ENCODE peak calls at places on chromosomes 11 and 22, in four cellular contexts. Q is stimulated activated CD4-positive, alpha-beta T cell treated with anti-CD3 and anti-CD28 coated beads, Interleukin-1b, Interleukin-23, amount 100 ng/mL, for 1 hour; L is B cell; T is heart right ventricle. S is an unnamed sample.

GRCh38 chr22:20186183-20186870 is 35.5 kb upstream of the CCDC188 start:
- DNase-seq in Q (no peak), L (no peak), T (no peak), S (no peak)

GRCh38 chr22:47846206-47846605 is 1083.8 kb downstream of the TBC1D22A start:
- DNase-seq in Q (no peak), L (no peak), T (no peak), S (no peak)

GRCh38 chr11:121591405-121592033 is 138.8 kb upstream of the SORL1-AS1 start:
- DNase-seq in Q (peak), L (peak), T (peak), S (no peak)

GRCh38 chr11:76835928-76836612 is 24.6 kb upstream of the ACER3 start:
- DNase-seq in Q (no peak), L (no peak), T (peak), S (no peak)

GRCh38 chr22:35648066-35649025 is at the start of gene APOL6:
- DNase-seq in Q (no peak), L (peak), T (peak), S (no peak)

GRCh38 chr11:47378836-47379170 is 456 bp upstream of the SPI1 start:
- DNase-seq in Q (no peak), L (no peak), T (no peak), S (no peak)

GRCh38 chr22:50264104-50264745 is 2.7 kb upstream of the MAPK12 start:
- DNase-seq in Q (no peak), L (no peak), T (no peak), S (no peak)

GRCh38 chr22:49756656-49757055 is 71.0 kb downstream of the BRD1 start:
- DNase-seq in Q (no peak), L (no peak), T (no peak), S (peak)

GRCh38 chr11:2304156-2305139 is 2.6 kb downstream of the TSPAN32 start:
- DNase-seq in Q (no peak), L (no peak), T (no peak), S (peak)

GRCh38 chr11:7688238-7688826 is 15.0 kb upstream of the CYB5R2 start:
- DNase-seq in Q (no peak), L (peak), T (no peak), S (no peak)

GRCh38 chr11:131640320-131640719 is 269.9 kb downstream of the NTM start:
- DNase-seq in Q (no peak), L (no peak), T (no peak), S (no peak)

GRCh38 chr11:73374130-73374529 is 2.1 kb upstream of the RELT start:
- DNase-seq in Q (no peak), L (no peak), T (no peak), S (no peak)

GRCh38 chr11:3616721-3617460 is 24.9 kb downstream of the ART5 start:
- DNase-seq in Q (no peak), L (no peak), T (no peak), S (no peak)

GRCh38 chr11:116219171-116219635 is 553.6 kb downstream of the BUD13 start:
- DNase-seq in Q (no peak), L (no peak), T (peak), S (no peak)

GRCh38 chr11:73114835-73115220 is 27.3 kb downstream of the FCHSD2 start:
- DNase-seq in Q (no peak), L (no peak), T (no peak), S (no peak)

GRCh38 chr22:48088926-48089536 is 1326.6 kb downstream of the TBC1D22A start:
- DNase-seq in Q (no peak), L (no peak), T (no peak), S (no peak)

GRCh38 chr11:114233755-114234154 is 62.4 kb upstream of the NNMT start:
- DNase-seq in Q (no peak), L (no peak), T (no peak), S (no peak)

GRCh38 chr11:108733479-108734116 is 68.7 kb downstream of the DDX10 start:
- DNase-seq in Q (no peak), L (no peak), T (no peak), S (no peak)

GRCh38 chr11:78786086-78786485 is 211.4 kb upstream of the NARS2 start:
- DNase-seq in Q (no peak), L (no peak), T (no peak), S (no peak)

GRCh38 chr11:126628790-126629621 is 273.5 kb downstream of the ST3GAL4 start:
- DNase-seq in Q (no peak), L (no peak), T (no peak), S (no peak)

GRCh38 chr11:132605794-132606570 is 926.3 kb downstream of the OPCML start:
- DNase-seq in Q (no peak), L (no peak), T (no peak), S (no peak)

GRCh38 chr11:76237914-76238313 is 31.6 kb upstream of the WNT11 start:
- DNase-seq in Q (no peak), L (no peak), T (no peak), S (no peak)

GRCh38 chr11:31236052-31236652 is 133.4 kb downstream of the DCDC1 start:
- DNase-seq in Q (no peak), L (no peak), T (no peak), S (no peak)

GRCh38 chr22:27820896-27821866 is 19.6 kb upstream of the MN1 start:
- DNase-seq in Q (no peak), L (no peak), T (no peak), S (no peak)

GRCh38 chr11:35174666-35175065 is 35.7 kb downstream of the CD44 start:
- DNase-seq in Q (no peak), L (no peak), T (no peak), S (no peak)

GRCh38 chr11:77316733-77317342 is 15.4 kb upstream of the GDPD4 start:
- DNase-seq in Q (no peak), L (no peak), T (no peak), S (no peak)

S was measured in psoas muscle.